ENCODE peak calls at places on chromosomes 4 and X, in seven cellular contexts. O is epithelial cell of proximal tubule, L is tibial nerve, G is MM.1S, Z is endodermal cell, T is stomach, S is AG10803. C is an unnamed sample.

GRCh38 chr4:77538574-77539157 is 67.0 kb upstream of the CXCL13 start:
- DNase-seq in L (no peak), G (peak), Z (no peak), T (peak), S (no peak), O (peak), C (peak)

GRCh38 chrX:84064814-84065213 is 123.2 kb downstream of the RPS6KA6 start:
- DNase-seq in Z (no peak), O (no peak), T (no peak), L (no peak), S (no peak), G (no peak), C (no peak)

GRCh38 chrX:28058906-28059305 is 77.7 kb upstream of the DCAF8L1 start:
- DNase-seq in L (no peak), G (no peak), T (no peak), Z (no peak), S (no peak), O (no peak), C (peak)

GRCh38 chr4:57233391-57233790 is 123.2 kb upstream of the IGFBP7 start:
- DNase-seq in O (no peak), G (no peak), Z (no peak), L (no peak), T (no peak), S (peak), C (peak)

GRCh38 chr4:87982446-87982845 is 6.9 kb downstream of the SPP1 start:
- DNase-seq in L (no peak), S (peak), Z (no peak), T (no peak), O (no peak), G (no peak), C (no peak)

GRCh38 chr4:91279899-91280298 is 1023.9 kb upstream of the GRID2 start:
- DNase-seq in O (no peak), T (no peak), Z (no peak), G (no peak), S (no peak), L (no peak), C (no peak)

GRCh38 chr4:132063829-132064228 is 1085.3 kb upstream of the PCDH10 start:
- DNase-seq in T (no peak), Z (no peak), S (no peak), L (no peak), O (no peak), G (no peak), C (no peak)

GRCh38 chr4:153512952-153513500 is 46.9 kb downstream of the TMEM131L start:
- DNase-seq in T (no peak), G (no peak), L (no peak), Z (no peak), S (no peak), O (no peak), C (no peak)

GRCh38 chrX:108699368-108699767 is 37.0 kb downstream of the IRS4 start:
- DNase-seq in S (peak), Z (no peak), O (no peak), L (no peak), T (no peak), G (peak), C (peak)

GRCh38 chr4:6955261-6955911 is 45.8 kb downstream of the TBC1D14 start:
- DNase-seq in Z (peak), T (peak), L (no peak), O (no peak), G (no peak), S (no peak), C (peak)

GRCh38 chr4:1384675-1385372 is 21.4 kb downstream of the NKX1-1 start:
- DNase-seq in Z (peak), O (no peak), S (no peak), G (no peak), L (no peak), T (no peak), C (no peak)

GRCh38 chrX:65697915-65698796 is 30.7 kb downstream of the MSN start:
- DNase-seq in Z (no peak), G (peak), T (peak), S (no peak), O (no peak), L (peak), C (no peak)

GRCh38 chr4:106830879-106831278 is 205.2 kb downstream of the DKK2 start:
- DNase-seq in L (no peak), G (no peak), T (no peak), O (no peak), S (no peak), Z (no peak), C (no peak)

GRCh38 chr4:153152453-153153338 is 51.5 kb upstream of the TRIM2 start:
- DNase-seq in G (peak), Z (peak), L (peak), T (peak), O (no peak), S (peak), C (no peak)

GRCh38 chr4:166538491-166539005 is 665.5 kb downstream of the TLL1 start:
- DNase-seq in L (no peak), S (no peak), T (no peak), G (no peak), O (no peak), Z (peak), C (no peak)

GRCh38 chr4:66633472-66633871 is 911.8 kb downstream of the CENPC start:
- DNase-seq in T (no peak), L (no peak), O (no peak), S (no peak), G (no peak), Z (no peak), C (no peak)

GRCh38 chr4:47704693-47705325 is 133.1 kb downstream of the CORIN start:
- DNase-seq in S (peak), T (peak), G (peak), L (no peak), Z (peak), O (no peak), C (peak)

GRCh38 chr4:142377345-142378091 is 468.6 kb downstream of the INPP4B start:
- DNase-seq in S (no peak), T (no peak), L (no peak), O (no peak), G (no peak), Z (no peak), C (no peak)

GRCh38 chr4:87851332-87851731 is 18.6 kb downstream of the MEPE start:
- DNase-seq in T (no peak), S (no peak), Z (no peak), G (no peak), L (no peak), O (no peak), C (no peak)

GRCh38 chr4:57085278-57085677 is 24.9 kb downstream of the IGFBP7 start:
- DNase-seq in T (no peak), O (no peak), S (no peak), L (no peak), Z (no peak), G (peak), C (no peak)

GRCh38 chr4:186037692-186038658 is 31.0 kb upstream of the TLR3 start:
- DNase-seq in Z (peak), O (peak), T (peak), G (peak), L (no peak), S (peak), C (peak)

GRCh38 chrX:113833096-113833495 is 750.8 kb upstream of the HTR2C start:
- DNase-seq in T (no peak), O (no peak), S (no peak), L (no peak), G (no peak), Z (no peak), C (no peak)

GRCh38 chrX:9905288-9905687 is 61.9 kb upstream of the CLDN34 start:
- DNase-seq in O (no peak), L (no peak), T (no peak), Z (no peak), S (no peak), G (no peak), C (no peak)

GRCh38 chrX:18877472-18877871 is 106.4 kb downstream of the PHKA2 start:
- DNase-seq in L (no peak), O (no peak), S (no peak), G (no peak), Z (no peak), T (no peak), C (peak)

GRCh38 chr4:141435446-141436225 is 200.7 kb upstream of the IL15 start:
- DNase-seq in T (no peak), O (peak), Z (no peak), S (peak), G (no peak), L (no peak), C (peak)

GRCh38 chr4:104749062-104749461 is 254.4 kb upstream of the CXXC4 start:
- DNase-seq in T (no peak), G (peak), L (no peak), Z (no peak), S (no peak), O (no peak), C (peak)

GRCh38 chr4:104747635-104748034 is 252.9 kb upstream of the CXXC4 start:
- DNase-seq in L (no peak), Z (no peak), T (no peak), S (no peak), G (no peak), O (no peak), C (peak)

GRCh38 chr4:104743141-104743748 is 248.6 kb upstream of the CXXC4 start:
- DNase-seq in G (peak), Z (no peak), T (no peak), S (no peak), L (no peak), O (no peak), C (no peak)
- H3K4me3 ChIP-seq in G (peak), Z (no peak), T (no peak), S (no peak), L (no peak), O (no peak), C (no peak)

GRCh38 chr4:38759077-38759789 is 23.6 kb downstream of the TLR10 start:
- DNase-seq in Z (peak), G (peak), T (peak), O (no peak), L (peak), S (peak), C (peak)
- TF ChIP-seq CTCF in Z (peak), G (peak), T (no peak), O (peak), L (peak), S (peak), C (peak)

DNA sequence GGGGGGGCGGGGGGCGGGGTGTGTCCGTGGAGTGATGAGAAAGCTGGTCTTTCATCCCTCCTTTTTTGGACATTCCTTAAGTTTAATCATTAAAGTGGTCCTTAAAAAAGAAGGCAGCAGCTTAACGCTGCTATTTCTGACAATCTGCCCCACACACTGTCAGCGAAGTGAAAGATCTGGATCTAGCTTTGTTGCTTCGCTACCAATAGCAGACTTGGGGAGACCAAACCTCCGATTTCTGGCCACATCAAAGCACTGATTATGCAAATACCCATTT is 5.9 kb downstream of the NEUROG2 start:
- DNase-seq in G (no peak), O (no peak), T (no peak), Z (no peak), S (no peak), L (no peak), C (no peak)
- H3K4me3 ChIP-seq in G (no peak), O (no peak), T (peak), Z (peak), S (peak), L (peak), C (no peak)

DNA sequence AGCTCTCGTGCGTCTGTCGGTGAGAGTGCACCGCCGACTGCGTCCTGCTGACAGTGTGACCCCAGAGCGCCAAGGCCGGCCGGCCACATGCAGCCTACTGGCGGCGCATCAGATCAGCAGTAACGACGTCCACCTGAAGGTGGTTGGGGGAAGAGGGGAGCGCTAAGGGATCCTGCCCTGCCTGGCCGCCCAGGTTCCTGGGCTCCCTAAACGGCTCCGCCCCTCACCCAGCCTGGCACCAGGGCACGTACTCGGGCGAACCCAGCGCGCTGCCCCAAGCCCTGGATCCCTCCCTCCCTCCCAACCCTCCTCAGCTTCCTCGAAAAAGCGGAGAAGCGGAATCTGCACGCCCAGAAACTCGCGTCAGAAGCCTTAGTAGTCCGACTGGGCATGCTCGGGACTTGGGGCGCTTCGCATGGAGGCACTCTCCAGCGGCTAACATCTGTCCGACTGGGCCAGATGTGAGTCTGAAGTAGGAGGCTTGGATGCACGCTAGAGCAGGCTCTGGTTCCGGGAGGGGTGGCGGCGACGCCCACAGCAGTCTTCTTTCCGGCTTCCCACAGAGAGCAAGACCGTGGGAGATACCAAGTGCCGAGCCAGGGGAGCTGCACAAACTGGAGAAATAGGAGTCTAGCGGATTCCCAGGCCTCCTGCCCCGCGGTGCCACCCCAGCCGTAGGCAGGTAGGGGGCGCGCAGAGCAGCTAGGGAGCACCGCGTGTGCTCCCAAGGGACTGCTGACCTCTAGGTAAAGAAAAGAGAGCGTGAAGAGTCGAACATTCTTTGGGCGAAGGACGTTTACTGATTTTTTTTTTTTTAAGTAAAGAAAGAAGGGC is 114.4 kb upstream of the TEX13C start:
- DNase-seq in Z (peak), S (peak), O (peak), T (peak), L (peak), G (no peak), C (peak)
- TF ChIP-seq CTCF in Z (peak), S (no peak), O (peak), T (no peak), L (no peak), G (no peak), C (peak)

DNA sequence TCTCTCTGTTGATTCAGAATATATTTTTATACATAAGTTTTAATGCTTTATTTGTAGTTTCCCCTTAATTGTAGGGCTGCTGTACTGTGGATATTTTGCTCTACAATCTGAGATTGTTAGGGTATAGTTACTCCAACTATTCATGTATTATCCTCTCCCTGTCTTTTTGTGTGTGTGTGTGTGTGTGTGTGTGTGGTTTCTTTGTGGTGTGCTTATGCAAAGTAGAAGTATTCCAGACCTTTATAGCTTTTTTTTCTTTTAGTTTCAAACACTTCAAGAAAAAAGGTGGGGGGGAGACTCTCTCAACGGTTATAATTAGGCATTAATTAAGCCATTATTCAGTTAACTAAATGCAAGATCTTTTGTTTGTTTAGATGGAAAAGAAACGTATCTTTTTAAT is 6.7 kb downstream of the SMAD1 start:
- DNase-seq in O (no peak), S (no peak), L (no peak), T (no peak), G (peak), Z (no peak), C (no peak)
- H3K4me3 ChIP-seq in O (no peak), S (no peak), L (no peak), T (no peak), G (no peak), Z (no peak), C (no peak)

DNA sequence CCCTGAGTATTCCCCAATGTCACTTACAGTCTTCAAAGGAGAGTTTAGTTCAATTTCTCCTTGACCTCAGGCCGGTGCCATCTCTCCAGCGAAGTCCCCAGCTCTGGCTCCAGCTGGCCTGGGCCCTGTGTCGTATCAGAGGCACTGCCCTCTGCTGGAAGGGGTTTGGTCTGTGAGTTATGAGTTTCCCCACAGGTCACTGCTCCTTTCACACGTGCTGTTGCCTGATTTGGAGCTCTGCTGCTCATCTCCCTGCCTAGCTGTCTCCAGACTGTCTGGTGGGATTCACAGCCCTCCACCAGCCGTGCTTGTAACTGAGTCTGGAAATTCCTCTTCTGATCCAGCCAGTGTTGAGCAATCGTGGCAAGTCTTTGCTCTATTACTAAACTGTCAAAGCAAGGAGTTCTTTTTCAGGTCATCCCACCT is at the start of gene RAP2C:
- DNase-seq in O (no peak), Z (peak), S (peak), G (peak), T (peak), L (peak), C (peak)
- TF ChIP-seq CTCF in O (peak), Z (peak), S (peak), G (peak), T (no peak), L (peak), C (peak)